ENCODE peak calls at places on chromosomes 13 and 19, in seven cellular contexts. M, L, X, W, F, Y and T are unnamed samples.

GRCh38 chr13:65011403-65011802 is 2218.7 kb downstream of the PCDH9 start:
- DNase-seq in M (no peak), L (no peak), X (no peak), W (no peak), F (no peak), Y (no peak), T (no peak)

GRCh38 chr13:51832471-51833152 is 12.4 kb downstream of the TMEM272 start:
- DNase-seq in M (no peak), L (peak; percentile 48), X (no peak), W (no peak), F (peak; percentile 28), Y (peak; percentile 28), T (no peak)

GRCh38 chr19:55489711-55490477 is 1.7 kb downstream of the SSC5D start:
- DNase-seq in M (no peak), L (no peak), X (peak; percentile 68), W (no peak), F (no peak), Y (no peak), T (no peak)

GRCh38 chr13:68636784-68637183 is 1406.6 kb upstream of the PCDH9 start:
- DNase-seq in M (no peak), L (no peak), X (no peak), W (no peak), F (no peak), Y (no peak), T (no peak)

GRCh38 chr19:23071087-23071511 is 45.7 kb upstream of the ZNF730 start:
- DNase-seq in M (peak; percentile 17), L (no peak), X (peak; percentile 82), W (peak; percentile 31), F (peak; percentile 24), Y (no peak), T (no peak)

GRCh38 chr13:31213681-31214289 is 14.0 kb downstream of the B3GLCT start:
- DNase-seq in M (no peak), L (no peak), X (no peak), W (no peak), F (no peak), Y (no peak), T (no peak)

GRCh38 chr13:70424928-70425327 is 316.7 kb upstream of the KLHL1 start:
- DNase-seq in M (no peak), L (no peak), X (no peak), W (no peak), F (no peak), Y (no peak), T (no peak)

GRCh38 chr13:65966991-65967451 is 1263.1 kb downstream of the PCDH9 start:
- DNase-seq in M (peak; percentile 55), L (peak; percentile 53), X (no peak), W (no peak), F (peak; percentile 23), Y (no peak), T (no peak)

GRCh38 chr13:50512602-50513527 is 330.6 kb downstream of the DLEU7 start:
- DNase-seq in M (peak; percentile 45), L (peak; percentile 28), X (peak; percentile 92), W (peak; percentile 66), F (peak; percentile 70), Y (peak; percentile 65), T (peak; percentile 77)

GRCh38 chr19:2114821-2115220 is 18.1 kb downstream of the IZUMO4 start:
- DNase-seq in M (no peak), L (no peak), X (no peak), W (no peak), F (no peak), Y (no peak), T (no peak)

GRCh38 chr19:30226464-30227070 is 145.6 kb upstream of the ZNF536 start:
- DNase-seq in M (no peak), L (peak; percentile 48), X (no peak), W (no peak), F (no peak), Y (no peak), T (no peak)

GRCh38 chr19:38394488-38394887 is 6.0 kb downstream of the SPRED3 start:
- DNase-seq in M (peak; percentile 25), L (peak; percentile 86), X (no peak), W (no peak), F (peak; percentile 34), Y (no peak), T (no peak)

GRCh38 chr19:33558846-33559245 is 37.3 kb upstream of the PEPD start:
- DNase-seq in M (no peak), L (no peak), X (no peak), W (no peak), F (no peak), Y (no peak), T (no peak)

GRCh38 chr19:58563034-58563573 is 4.7 kb upstream of the UBE2M start:
- DNase-seq in M (no peak), L (no peak), X (no peak), W (peak; percentile 23), F (no peak), Y (peak; percentile 24), T (no peak)

GRCh38 chr19:14218615-14219330 is 12.8 kb upstream of the ADGRL1 start:
- DNase-seq in M (no peak), L (no peak), X (no peak), W (no peak), F (peak; percentile 81), Y (no peak), T (no peak)

GRCh38 chr19:28424662-28425430 is 788.1 kb downstream of the UQCRFS1 start:
- DNase-seq in M (no peak), L (no peak), X (no peak), W (no peak), F (no peak), Y (no peak), T (no peak)

GRCh38 chr19:34667349-34668076 is 9.4 kb downstream of the SCGB2B2 start:
- DNase-seq in M (no peak), L (no peak), X (peak; percentile 66), W (no peak), F (peak; percentile 40), Y (no peak), T (peak; percentile 61)

GRCh38 chr13:48585456-48585840 is 52.6 kb upstream of the RCBTB2 start:
- DNase-seq in M (peak; percentile 9), L (peak; percentile 68), X (no peak), W (no peak), F (peak; percentile 50), Y (no peak), T (no peak)

GRCh38 chr13:19181621-19182485 is at the start of gene TUBA3C:
- DNase-seq in M (no peak), L (no peak), X (no peak), W (no peak), F (no peak), Y (no peak), T (no peak)

GRCh38 chr19:13887529-13887928 is 10.6 kb downstream of the NANOS3 start:
- DNase-seq in M (no peak), L (no peak), X (no peak), W (no peak), F (no peak), Y (no peak), T (no peak)

GRCh38 chr19:55642153-55643002 is 1.1 kb upstream of the ZNF581 start:
- DNase-seq in M (no peak), L (peak; percentile 57), X (peak; percentile 81), W (no peak), F (peak; percentile 28), Y (no peak), T (peak; percentile 65)

GRCh38 chr13:108020027-108020426 is 195.3 kb downstream of the LIG4 start:
- DNase-seq in M (no peak), L (no peak), X (no peak), W (no peak), F (no peak), Y (no peak), T (no peak)

GRCh38 chr13:40475617-40476016 is 190.8 kb downstream of the FOXO1 start:
- DNase-seq in M (no peak), L (no peak), X (no peak), W (no peak), F (no peak), Y (no peak), T (no peak)

GRCh38 chr13:26480246-26480855 is 77.1 kb upstream of the WASF3 start:
- DNase-seq in M (no peak), L (no peak), X (no peak), W (no peak), F (peak; percentile 11), Y (no peak), T (no peak)

GRCh38 chr19:48218964-48219363 is 36.7 kb downstream of the CARD8 start:
- DNase-seq in M (peak; percentile 12), L (no peak), X (no peak), W (no peak), F (no peak), Y (no peak), T (no peak)

GRCh38 chr19:409515-410242 is 732 bp upstream of the C2CD4C start:
- DNase-seq in M (no peak), L (no peak), X (peak; percentile 44), W (no peak), F (no peak), Y (no peak), T (no peak)
- H3K27me3 ChIP-seq in M (peaks cover 10% of the 10 kb centered on the region), L (peaks cover 16% of the 10 kb centered on the region), X (peaks cover 82% of the 10 kb centered on the region), W (peaks cover 82% of the 10 kb centered on the region), F (peaks cover 13% of the 10 kb centered on the region), Y (peaks cover 53% of the 10 kb centered on the region), T (peaks cover 48% of the 10 kb centered on the region)

GRCh38 chr19:49877020-49877878 is at the start of the genes AKT1S1 and TBC1D17:
- DNase-seq in M (peak; percentile 100), L (peak; percentile 100), X (peak; percentile 98), W (peak; percentile 99), F (peak; percentile 100), Y (peak; percentile 100), T (peak; percentile 99)

GRCh38 chr19:49880162-49880869 is 2.8 kb downstream of the TBC1D17 start:
- DNase-seq in M (no peak), L (no peak), X (peak; percentile 53), W (no peak), F (no peak), Y (no peak), T (peak; percentile 46)

GRCh38 chr19:49879243-49879960 is 1.9 kb downstream of the TBC1D17 start:
- DNase-seq in M (no peak), L (no peak), X (peak; percentile 68), W (no peak), F (no peak), Y (peak; percentile 15), T (peak; percentile 51)

GRCh38 chr19:49877879-49878743 is 609 bp downstream of the TBC1D17 start:
- DNase-seq in M (peak; percentile 95), L (peak; percentile 99), X (peak; percentile 100), W (peak; percentile 99), F (peak; percentile 97), Y (peak; percentile 98), T (peak; percentile 99)

GRCh38 chr19:49878744-49879070 is 1.2 kb downstream of the TBC1D17 start:
- DNase-seq in M (no peak), L (no peak), X (no peak), W (no peak), F (no peak), Y (no peak), T (no peak)
- H3K27ac ChIP-seq in M (no peak overlapping the region), L (no peak overlapping the region), X (peak overlapping the region; percentile 99), W (peak overlapping the region; percentile 99), F (peak overlapping the region; percentile 94), Y (peak overlapping the region; percentile 100), T (peak overlapping the region; percentile 99)

GRCh38 chr19:46040125-46040524 is 677 bp downstream of the IGFL4 start:
- DNase-seq in M (no peak), L (no peak), X (no peak), W (no peak), F (no peak), Y (no peak), T (no peak)
- H3K27me3 ChIP-seq in M (peaks cover 22% of the 10 kb centered on the region), L (no peaks in the 10 kb centered on the region), X (peaks cover 68% of the 10 kb centered on the region), W (peaks cover 71% of the 10 kb centered on the region), F (peaks cover 9% of the 10 kb centered on the region), Y (peaks cover 14% of the 10 kb centered on the region), T (peaks cover 28% of the 10 kb centered on the region)

DNA sequence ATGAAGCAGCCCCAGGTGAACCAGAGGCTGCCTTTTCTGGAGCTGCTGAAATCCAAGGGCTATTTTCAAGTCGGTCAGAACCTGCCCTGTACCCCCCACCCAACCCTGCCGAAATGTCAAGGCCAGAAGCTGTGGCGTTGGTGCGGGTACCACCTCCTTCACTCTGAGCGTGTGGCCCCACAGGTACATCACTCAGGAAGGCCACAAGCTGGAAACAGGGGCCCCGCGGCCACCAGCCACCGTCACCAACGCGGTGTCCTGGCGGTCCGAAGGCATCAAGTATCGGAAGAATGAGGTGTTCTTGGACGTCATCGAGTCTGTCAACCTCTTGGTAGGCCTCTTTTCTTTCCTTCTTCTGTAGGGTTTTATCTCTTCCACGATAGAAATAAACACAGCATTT is 11.1 kb downstream of the AP1M1 start:
- DNase-seq in M (no peak), L (no peak), X (no peak), W (no peak), F (no peak), Y (no peak), T (no peak)
- H3K27ac ChIP-seq in M (no peak overlapping the region), L (no peak overlapping the region), X (no peak overlapping the region), W (no peak overlapping the region), F (no peak overlapping the region), Y (no peak overlapping the region), T (no peak overlapping the region)